ENCODE peak calls at places on chromosomes 12 and 14, in four cellular contexts. L is HepG2, U is H1, G is K562. B is an unnamed sample.

GRCh38 chr12:93011100-93011499 is 82.0 kb upstream of the EEA1 start:
- DNase-seq in G (no peak), U (no peak), L (no peak), B (no peak)

GRCh38 chr14:73786632-73786941 is 65.0 kb upstream of the PTGR2 start:
- DNase-seq in U (no peak), L (no peak), G (no peak), B (no peak)

GRCh38 chr12:47818382-47818700 is 1.4 kb downstream of the HDAC7 start:
- DNase-seq in L (no peak), U (no peak), G (no peak), B (no peak)

GRCh38 chr14:60968099-60968498 is 12.8 kb downstream of the TRMT5 start:
- DNase-seq in G (no peak), U (no peak), L (no peak), B (no peak)

GRCh38 chr12:93946542-93947150 is 201.7 kb upstream of the PLXNC1 start:
- DNase-seq in G (no peak), L (no peak), U (no peak), B (no peak)

GRCh38 chr12:93252221-93252620 is 125.5 kb upstream of the NUDT4 start:
- DNase-seq in U (no peak), L (no peak), G (no peak), B (no peak)

GRCh38 chr12:132189378-132190011 is 45.2 kb downstream of the NOC4L start:
- DNase-seq in L (no peak), U (peak), G (peak), B (peak)

GRCh38 chr12:39692258-39692853 is 72.8 kb upstream of the ABCD2 start:
- DNase-seq in G (no peak), L (no peak), U (no peak), B (no peak)

GRCh38 chr12:102948941-102949352 is 8.5 kb upstream of the ASCL1 start:
- DNase-seq in L (peak), G (peak), U (no peak), B (peak)

GRCh38 chr14:89543420-89543790 is 126.4 kb upstream of the FOXN3 start:
- DNase-seq in U (no peak), L (no peak), G (no peak), B (no peak)

GRCh38 chr12:57173089-57173488 is 25.7 kb upstream of the LRP1-AS start:
- DNase-seq in U (peak), L (peak), G (peak), B (peak)

GRCh38 chr14:74649167-74649566 is 37.1 kb upstream of the LTBP2 start:
- DNase-seq in G (peak), L (no peak), U (no peak), B (no peak)

GRCh38 chr12:63864456-63864709 is 19.9 kb downstream of the SRGAP1 start:
- DNase-seq in L (no peak), U (no peak), G (no peak), B (no peak)

GRCh38 chr14:50407089-50407813 is 10.6 kb upstream of the CDKL1 start:
- DNase-seq in G (no peak), U (no peak), L (no peak), B (no peak)

GRCh38 chr14:95727084-95727700 is 13.3 kb upstream of the TCL1A start:
- DNase-seq in U (no peak), L (no peak), G (no peak), B (no peak)

GRCh38 chr12:94134226-94134795 is 14.1 kb upstream of the PLXNC1 start:
- DNase-seq in G (peak), U (no peak), L (peak), B (peak)

DNA sequence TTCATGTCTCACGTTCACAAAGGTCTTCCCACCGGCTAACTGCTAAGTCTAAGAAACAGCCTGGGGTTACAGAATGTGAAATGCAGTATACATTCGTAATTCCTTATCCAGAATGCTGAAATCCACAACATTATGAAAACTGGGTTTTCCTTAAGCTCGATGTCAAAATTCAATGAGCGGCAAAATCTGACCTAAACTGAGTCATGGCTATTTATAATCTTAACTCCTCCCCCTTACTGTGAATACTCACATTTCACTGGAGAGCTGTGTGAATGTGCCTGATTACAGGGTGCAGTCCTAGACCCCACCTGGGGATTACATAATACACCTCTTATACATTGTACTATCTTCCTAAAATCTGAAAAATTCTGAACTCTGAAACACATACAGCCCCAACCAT is 35.3 kb downstream of the STX2 start:
- DNase-seq in L (no peak), U (no peak), G (no peak), B (no peak)
- TF ChIP-seq PHF8 in L (no peak), U (no peak), G (no peak), B (no peak)

GRCh38 chr12:7557227-7557626 is 53.6 kb upstream of the CD163 start:
- DNase-seq in U (no peak), G (no peak), L (no peak), B (no peak)

GRCh38 chr12:7555752-7556151 is 52.2 kb upstream of the CD163 start:
- DNase-seq in L (no peak), U (no peak), G (no peak), B (no peak)
- TF ChIP-seq PHF8 in L (no peak), U (no peak), G (no peak), B (no peak)

GRCh38 chr14:56840221-56840620 is 29.9 kb upstream of the OTX2 start:
- DNase-seq in G (no peak), U (no peak), L (no peak), B (no peak)

GRCh38 chr14:56844603-56845002 is 34.3 kb upstream of the OTX2 start:
- DNase-seq in U (no peak), G (no peak), L (no peak), B (no peak)

GRCh38 chr14:56846970-56847928 is 37.0 kb upstream of the OTX2 start:
- DNase-seq in G (no peak), L (no peak), U (peak), B (no peak)

DNA sequence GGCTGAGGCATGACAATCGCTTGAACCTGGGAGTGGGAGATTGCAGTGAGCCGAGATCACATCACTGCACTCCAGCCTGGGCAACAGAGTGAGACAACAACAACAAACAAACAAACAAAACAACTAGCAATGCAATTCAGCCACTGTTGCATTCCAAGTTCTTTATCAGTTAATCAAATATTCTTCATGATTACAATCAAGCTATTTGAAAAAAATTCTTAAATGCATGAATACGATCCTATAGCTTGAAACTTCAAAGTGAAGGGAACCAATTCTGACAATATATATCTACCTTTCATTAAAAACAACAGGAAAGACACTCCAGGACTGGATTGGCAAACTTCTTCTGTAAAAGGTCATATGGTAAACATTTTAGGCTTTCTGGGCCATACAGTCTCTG is 31.3 kb upstream of the OTX2 start:
- DNase-seq in G (no peak), L (no peak), U (no peak), B (no peak)
- TF ChIP-seq PHF8 in G (no peak), L (no peak), U (no peak), B (no peak)

DNA sequence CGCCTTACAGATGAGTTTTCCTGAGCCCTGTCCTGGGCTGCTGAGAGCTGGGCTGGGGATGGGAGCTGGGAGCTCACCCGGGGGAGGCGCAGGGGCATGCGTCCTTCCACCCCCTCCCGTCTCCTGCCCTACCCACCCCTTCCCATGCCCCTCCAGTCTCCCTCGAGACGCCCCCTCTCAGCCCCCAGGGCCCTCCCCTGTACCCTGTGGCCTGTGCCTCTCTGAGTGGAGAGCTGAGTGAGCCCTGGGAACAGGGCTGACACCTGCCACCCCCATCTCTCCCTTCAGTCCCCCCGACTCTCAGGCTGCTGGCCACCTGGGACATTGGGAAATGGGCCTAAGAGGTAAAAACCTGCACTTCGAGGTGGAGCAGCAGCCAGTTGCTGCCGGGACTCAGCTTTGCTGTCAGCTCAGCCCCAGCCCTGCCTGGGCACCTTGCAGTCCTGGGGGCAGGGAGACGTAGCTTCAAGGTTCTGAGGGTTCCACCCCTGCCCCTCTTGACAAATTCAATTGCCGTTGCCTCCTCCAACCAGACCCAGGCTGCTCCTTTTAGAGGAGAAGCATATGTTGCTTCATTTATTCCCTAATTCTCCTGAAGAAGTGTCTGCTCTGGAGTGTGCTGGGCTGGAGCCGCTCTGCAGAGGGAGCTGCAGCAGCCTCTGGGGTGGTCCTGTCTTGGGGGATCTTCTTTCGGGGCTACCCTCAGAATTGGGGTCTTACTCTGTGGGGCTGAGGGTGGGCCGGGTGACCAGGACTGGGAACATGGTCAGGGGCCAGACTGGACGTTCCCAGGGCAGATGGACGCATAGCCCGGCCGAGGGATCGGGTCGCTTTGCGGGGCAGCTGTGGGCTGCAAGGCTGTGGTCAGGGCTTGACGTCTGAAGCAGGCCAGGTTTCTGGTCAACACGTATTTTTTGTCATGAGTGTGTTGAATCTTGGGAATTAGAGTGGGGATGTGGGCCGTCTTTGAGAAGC is 141.4 kb downstream of the ADGRD1 start:
- DNase-seq in G (no peak), L (no peak), U (no peak), B (no peak)
- TF ChIP-seq PHF8 in G (no peak), L (no peak), U (no peak), B (no peak)

GRCh38 chr12:43329381-43329780 is 222.6 kb downstream of the ADAMTS20 start:
- DNase-seq in L (no peak), G (no peak), U (no peak), B (no peak)

GRCh38 chr12:43333650-43334043 is 218.4 kb downstream of the ADAMTS20 start:
- DNase-seq in G (no peak), L (no peak), U (no peak), B (no peak)

GRCh38 chr12:43331935-43332334 is 220.1 kb downstream of the ADAMTS20 start:
- DNase-seq in G (no peak), U (no peak), L (no peak), B (no peak)

GRCh38 chr12:43336962-43337555 is 214.9 kb downstream of the ADAMTS20 start:
- DNase-seq in L (no peak), U (no peak), G (no peak), B (peak)

DNA sequence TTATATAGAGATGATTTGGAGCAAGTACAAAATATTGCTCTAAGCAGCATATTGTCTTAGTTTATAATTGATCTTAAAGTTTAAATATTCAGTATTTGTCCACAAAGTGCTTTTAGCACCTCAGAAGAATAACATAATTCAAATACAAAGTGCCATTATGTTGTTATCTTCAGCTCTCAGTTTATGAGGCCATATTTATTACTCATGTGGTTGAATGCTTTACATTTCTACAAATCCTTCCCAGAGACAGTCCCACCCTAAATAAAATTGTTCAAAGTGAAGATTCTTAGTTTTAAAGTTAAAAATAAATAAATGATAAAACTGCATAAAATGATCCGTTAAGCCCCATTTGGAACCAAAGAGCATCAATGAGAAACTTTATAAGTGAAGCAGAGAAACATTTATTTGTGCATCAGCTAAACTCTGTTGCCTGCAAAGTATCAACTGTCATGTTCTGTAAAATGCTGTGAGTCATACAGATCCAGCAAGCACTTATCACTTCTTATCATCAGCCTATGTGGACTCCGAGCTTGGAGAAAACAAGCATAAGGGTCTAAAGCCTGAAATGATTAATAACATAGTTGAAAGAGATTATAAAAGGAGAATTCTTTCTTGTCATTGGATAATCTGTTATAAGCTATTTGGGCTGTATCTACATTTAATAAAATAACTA is 218.9 kb downstream of the ADAMTS20 start:
- DNase-seq in U (no peak), G (no peak), L (no peak), B (no peak)
- TF ChIP-seq PHF8 in U (no peak), G (no peak), L (no peak), B (no peak)

DNA sequence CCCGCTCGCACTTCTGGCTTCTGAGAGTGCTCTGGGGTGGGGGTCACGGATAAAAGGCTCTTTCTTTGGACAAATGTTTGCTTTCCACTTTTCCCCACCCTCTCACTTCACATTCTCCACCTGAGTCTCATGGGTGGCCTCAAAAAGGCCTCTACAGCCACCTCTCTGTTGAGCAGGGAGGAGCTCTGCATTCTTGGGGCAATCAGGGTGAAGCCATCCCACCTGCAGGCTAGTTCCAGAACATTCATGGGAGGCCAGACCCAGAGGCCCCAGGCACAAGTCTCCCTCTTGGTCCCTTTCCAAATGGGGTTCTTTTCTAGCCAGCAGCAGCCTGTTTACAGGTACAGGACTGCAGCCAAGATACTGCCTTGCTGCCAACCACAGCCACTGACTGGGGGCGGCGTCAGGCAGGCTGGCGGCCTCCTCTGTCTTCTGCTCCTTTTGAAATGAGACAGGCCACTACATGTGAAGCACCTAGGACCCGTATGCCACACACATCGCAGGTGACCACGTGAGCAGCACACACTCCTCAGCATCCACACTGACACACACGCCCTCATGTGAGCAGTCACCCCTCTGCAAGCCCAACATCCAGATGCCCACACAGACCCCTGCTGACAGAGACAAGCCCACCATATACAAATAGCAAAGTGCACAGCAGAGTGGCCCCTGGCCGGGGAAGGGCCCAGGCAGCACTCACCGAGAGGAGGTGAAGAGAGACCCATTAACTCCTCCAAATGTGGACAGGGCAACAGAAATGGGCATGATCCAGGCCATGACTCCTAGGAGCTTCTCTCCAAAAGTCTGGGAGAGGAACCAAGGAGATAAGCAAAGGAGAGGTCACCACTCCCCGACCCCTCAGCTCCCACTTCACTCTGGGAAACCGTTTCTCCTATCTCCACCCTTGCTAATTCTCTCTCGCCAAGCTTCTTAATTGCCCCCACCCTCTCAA is 18.4 kb upstream of the CEBPE start:
- DNase-seq in U (no peak), L (no peak), G (no peak), B (no peak)
- TF ChIP-seq PHF8 in U (no peak), L (no peak), G (no peak), B (no peak)

DNA sequence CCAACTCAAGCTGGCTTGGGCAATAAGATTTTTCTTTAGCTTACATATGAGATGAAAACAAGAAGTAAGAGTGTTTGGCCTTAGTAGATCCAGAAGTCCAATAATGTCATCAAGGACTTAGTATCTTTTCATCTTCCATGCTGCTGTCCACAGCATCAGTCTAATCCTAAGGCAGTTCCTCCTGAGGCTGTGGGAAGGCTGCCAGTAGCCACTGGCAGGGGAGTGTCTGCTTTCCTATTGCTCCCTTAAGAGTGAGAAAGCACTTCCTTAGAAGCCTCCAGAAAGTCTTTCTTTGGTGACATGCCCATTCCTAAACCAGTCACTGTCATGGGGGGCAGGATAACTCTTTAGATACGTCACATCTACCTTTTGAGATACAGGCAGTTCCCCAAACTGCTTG is 317.7 kb downstream of the BMP4 start:
- DNase-seq in U (no peak), L (no peak), G (no peak), B (no peak)
- TF ChIP-seq PHF8 in U (no peak), L (no peak), G (no peak), B (no peak)

GRCh38 chr14:53668861-53669260 is 287.8 kb downstream of the BMP4 start:
- DNase-seq in L (no peak), G (no peak), U (no peak), B (no peak)
- TF ChIP-seq PHF8 in L (no peak), G (no peak), U (no peak), B (no peak)